ENCODE peak calls at places on chromosomes 16 and 17, in four cellular contexts. X is IMR-90, E is SK-N-SH, V is GM12878. C is an unnamed sample.

GRCh38 chr17:69558796-69559195 is 144.3 kb downstream of the MAP2K6 start:
- DNase-seq in V (no peak), X (no peak), E (no peak), C (no peak)

GRCh38 chr16:75130150-75130771 is 13.7 kb upstream of the LDHD start:
- DNase-seq in X (no peak), V (no peak), E (no peak), C (no peak)

GRCh38 chr17:32116937-32117336 is 25.4 kb upstream of the RHOT1 start:
- DNase-seq in V (no peak), E (no peak), X (no peak), C (no peak)

GRCh38 chr17:44797809-44798208 is 32.3 kb downstream of the GJC1 start:
- DNase-seq in V (no peak), X (peak; percentile 59), E (no peak), C (no peak)

GRCh38 chr16:56625140-56625942 is at the start of gene MT1E:
- DNase-seq in X (peak; percentile 76), E (peak; percentile 76), V (no peak), C (no peak)

GRCh38 chr17:78263063-78263735 is 31.8 kb downstream of the TMEM235 start:
- DNase-seq in V (no peak), E (peak; percentile 90), X (no peak), C (no peak)

GRCh38 chr17:77375526-77375916 is 234.8 kb downstream of the SEC14L1 start:
- DNase-seq in E (no peak), V (no peak), X (no peak), C (no peak)

GRCh38 chr17:16322636-16323035 is 30.6 kb downstream of the CENPV start:
- DNase-seq in X (peak; percentile 96), E (no peak), V (no peak), C (no peak)

GRCh38 chr16:75566040-75566888 is at the start of gene GABARAPL2:
- DNase-seq in V (no peak), E (peak; percentile 95), X (peak; percentile 56), C (peak; percentile 76)

GRCh38 chr17:50196826-50197225 is 4.6 kb downstream of the COL1A1 start:
- DNase-seq in E (no peak), V (no peak), X (peak; percentile 84), C (no peak)

GRCh38 chr16:88569614-88569984 is 604 bp upstream of the ZC3H18 start:
- DNase-seq in V (no peak), X (peak; percentile 7), E (peak; percentile 66), C (no peak)

DNA sequence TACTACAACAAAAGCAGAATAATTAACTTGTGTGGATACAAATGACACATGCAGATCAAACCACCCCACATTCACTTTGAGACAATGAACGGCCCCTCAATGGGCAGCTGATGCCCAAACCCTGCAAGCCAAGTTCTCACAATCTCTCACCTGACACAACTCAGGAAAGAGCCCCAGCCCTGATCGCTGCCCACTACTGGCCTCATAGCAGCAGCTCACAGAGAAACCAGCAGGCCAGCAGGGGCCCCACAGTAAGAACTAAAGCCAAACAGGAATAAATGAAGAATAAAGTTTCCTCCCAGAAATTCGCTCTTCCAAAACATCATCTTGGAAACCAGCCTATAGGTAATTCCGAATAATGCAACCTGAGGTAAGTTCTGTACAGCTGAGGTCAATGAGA is 7.7 kb downstream of the AKTIP start:
- DNase-seq in X (no peak), V (no peak), E (no peak), C (no peak)
- TF ChIP-seq CTCF in X (no peak), V (no peak), E (peak; percentile 15), C (no peak)

GRCh38 chr17:64459284-64459747 is 10.4 kb downstream of the MILR1 start:
- DNase-seq in V (no peak), X (peak; percentile 75), E (no peak), C (no peak)

GRCh38 chr17:64458756-64459155 is 9.8 kb downstream of the MILR1 start:
- DNase-seq in E (no peak), X (no peak), V (no peak), C (no peak)

GRCh38 chr17:64455993-64456885 is 7.3 kb downstream of the MILR1 start:
- DNase-seq in E (no peak), X (no peak), V (no peak), C (no peak)

GRCh38 chr17:64460955-64461354 is 12.0 kb downstream of the MILR1 start:
- DNase-seq in X (no peak), E (no peak), V (no peak), C (no peak)

GRCh38 chr17:64457156-64457555 is 8.2 kb downstream of the MILR1 start:
- DNase-seq in E (no peak), V (no peak), X (peak; percentile 66), C (no peak)
- TF ChIP-seq RCOR1 in E (no peak), V (no peak), X (no peak), C (no peak)

DNA sequence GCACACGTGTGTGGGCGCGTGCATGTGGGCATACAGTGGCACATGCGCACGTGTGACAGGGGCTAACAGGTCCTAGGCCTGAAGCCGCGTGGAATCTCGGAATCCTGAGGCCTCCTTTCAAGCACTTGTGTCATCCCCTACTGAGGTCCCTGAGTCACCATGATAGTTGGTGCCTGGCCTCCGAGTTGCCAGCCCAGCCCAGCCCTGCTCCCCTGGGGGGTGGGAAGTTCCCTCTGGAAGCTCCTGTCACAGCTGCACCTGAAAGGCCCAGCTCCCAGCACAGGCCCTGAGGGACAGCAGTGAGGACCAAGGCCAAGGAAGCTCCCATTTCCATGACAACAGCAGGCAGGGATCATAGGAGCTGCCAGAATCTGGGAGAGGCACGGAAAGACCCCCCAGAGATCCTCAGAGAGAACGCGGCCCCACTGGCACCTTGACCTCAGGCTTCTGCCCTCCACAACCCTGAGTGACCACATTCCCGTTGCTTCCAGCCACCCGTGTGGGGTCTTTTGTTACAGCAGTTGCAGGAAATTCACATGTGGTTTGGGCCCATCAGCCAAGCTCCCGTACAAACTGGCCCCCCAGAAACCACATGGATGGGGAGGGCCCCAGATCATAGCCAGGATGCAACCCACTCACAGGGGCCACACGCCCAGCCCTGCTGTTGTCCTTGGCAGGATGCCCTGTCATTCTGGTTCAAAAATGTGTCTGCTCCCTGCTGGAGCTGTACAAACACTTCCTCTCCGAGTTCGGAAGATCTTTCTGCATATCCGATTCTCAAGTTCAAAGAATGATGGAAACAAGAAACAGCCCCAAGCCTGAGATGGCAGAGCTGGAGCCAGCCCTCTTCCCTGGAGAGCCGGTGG is 35.2 kb upstream of the ENPP7 start:
- DNase-seq in X (no peak), E (peak; percentile 75), V (no peak), C (no peak)
- TF ChIP-seq CTCF in X (no peak), E (no peak), V (no peak), C (no peak)

DNA sequence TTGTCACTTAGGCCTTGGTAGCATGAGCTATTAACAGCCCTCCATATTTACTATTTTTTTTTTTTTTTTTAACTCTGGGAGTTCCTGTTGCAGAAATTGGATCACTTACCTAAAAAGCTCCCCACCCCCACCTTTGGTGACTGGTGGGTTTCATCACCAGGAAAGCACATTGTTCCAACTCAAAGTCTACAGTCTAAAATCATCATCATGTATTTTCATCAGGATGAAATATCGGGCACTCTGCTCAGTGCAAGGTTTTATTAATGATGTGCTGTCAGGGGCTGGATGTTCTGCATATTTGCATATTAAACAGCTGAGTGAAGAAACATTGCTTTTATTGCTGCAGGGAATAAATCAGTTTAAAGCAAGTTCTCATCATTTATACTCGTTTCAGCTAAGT is 576.9 kb downstream of the WWOX start:
- DNase-seq in X (no peak), V (no peak), E (no peak), C (no peak)
- TF ChIP-seq RCOR1 in X (no peak), V (no peak), E (no peak), C (no peak)

GRCh38 chr16:30355144-30355953 is at the start of gene CD2BP2:
- DNase-seq in V (peak; percentile 93), X (peak; percentile 100), E (peak; percentile 96), C (peak; percentile 95)
- TF ChIP-seq CTCF in V (no peak), X (peak; percentile 6), E (no peak), C (no peak)

DNA sequence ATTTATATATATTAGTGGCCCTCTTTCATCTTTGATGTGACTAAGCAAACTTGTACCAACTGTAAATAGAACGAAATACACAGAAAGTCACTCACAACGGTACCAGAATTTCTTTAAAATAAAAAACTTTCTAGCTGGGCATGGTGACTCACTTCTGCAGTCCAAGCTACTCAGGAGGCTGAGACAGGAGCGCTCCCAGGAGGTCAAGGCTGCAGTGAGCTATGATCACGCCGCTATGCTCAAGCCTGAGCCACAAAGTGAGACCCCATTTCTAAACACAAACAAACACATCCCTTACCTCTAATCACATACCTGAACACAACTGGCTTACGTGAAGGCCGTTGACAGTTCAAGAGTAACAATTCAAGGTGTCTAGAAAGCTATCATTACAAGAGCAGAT is 29.7 kb downstream of the STAT5B start:
- DNase-seq in X (peak; percentile 65), V (no peak), E (no peak), C (no peak)
- TF ChIP-seq RCOR1 in X (no peak), V (no peak), E (no peak), C (no peak)

C was measured in A549.